ENCODE peak calls at places on chromosomes 7 and 10, in nine cellular contexts. A is lung; Y is coronary artery; K is HepG2; H is cardiac muscle cell; N is thoracic aorta; R is endodermal cell; S is CD4-positive, alpha-beta T cell; J is PC-9. Z is an unnamed sample.

GRCh38 chr7:96244244-96244991 is 77.5 kb downstream of the SLC25A13 start:
- DNase-seq in Y (no peak), A (no peak), J (no peak), K (no peak), R (no peak), H (no peak), N (no peak), S (no peak), Z (no peak)

GRCh38 chr10:96125142-96125515 is 5.0 kb upstream of the ZNF518A start:
- DNase-seq in S (no peak), R (no peak), Y (no peak), J (no peak), N (no peak), H (peak), K (peak), A (no peak), Z (no peak)

GRCh38 chr10:94232711-94233383 is 129.9 kb downstream of the NOC3L start:
- DNase-seq in K (peak), N (no peak), A (no peak), Y (no peak), H (no peak), S (no peak), J (no peak), R (no peak), Z (no peak)

GRCh38 chr7:127968547-127968946 is 62.7 kb downstream of the LRRC4 start:
- DNase-seq in R (no peak), N (no peak), H (peak), K (no peak), A (no peak), S (no peak), Y (no peak), J (no peak), Z (no peak)

GRCh38 chr10:48779077-48779476 is 94.4 kb downstream of the WDFY4 start:
- DNase-seq in R (no peak), H (no peak), A (peak), N (no peak), Y (peak), J (no peak), K (no peak), S (no peak), Z (no peak)

GRCh38 chr7:98418636-98419315 is 17.9 kb upstream of the BAIAP2L1 start:
- DNase-seq in R (peak), A (peak), Y (no peak), J (peak), K (peak), H (peak), S (no peak), N (peak), Z (no peak)

GRCh38 chr7:46850563-46851325 is 731.2 kb downstream of the TNS3 start:
- DNase-seq in J (no peak), H (no peak), N (no peak), K (no peak), A (no peak), S (no peak), R (no peak), Y (no peak), Z (no peak)

GRCh38 chr7:111827863-111828504 is 265.7 kb upstream of the IMMP2L start:
- DNase-seq in N (no peak), R (no peak), A (peak), Y (no peak), K (no peak), J (peak), S (no peak), H (peak), Z (no peak)

GRCh38 chr7:57775396-57776088 is 325.6 kb downstream of the ZNF716 start:
- DNase-seq in H (no peak), R (no peak), J (no peak), A (no peak), S (no peak), Y (no peak), N (no peak), K (no peak), Z (no peak)

GRCh38 chr7:10315881-10316280 is 657.8 kb upstream of the PHF14 start:
- DNase-seq in H (no peak), K (no peak), A (no peak), Y (no peak), J (no peak), N (no peak), S (no peak), R (no peak), Z (no peak)

GRCh38 chr10:103822795-103823194 is 32.6 kb downstream of the SH3PXD2A start:
- DNase-seq in Y (no peak), R (no peak), H (no peak), N (no peak), S (no peak), J (no peak), A (no peak), K (no peak), Z (no peak)

GRCh38 chr7:42272793-42273665 is 36.0 kb upstream of the GLI3 start:
- DNase-seq in R (peak), S (no peak), A (no peak), J (no peak), K (no peak), N (no peak), H (peak), Y (no peak), Z (no peak)

GRCh38 chr10:79608505-79609375 is 2.0 kb upstream of the SFTPA1 start:
- DNase-seq in Y (no peak), A (no peak), N (no peak), J (no peak), H (peak), S (no peak), K (peak), R (peak), Z (no peak)

GRCh38 chr7:157228864-157229422 is 90.2 kb downstream of the UBE3C start:
- DNase-seq in N (no peak), J (peak), K (peak), H (peak), S (peak), A (no peak), Y (no peak), R (peak), Z (no peak)

GRCh38 chr10:122168598-122168997 is 102.5 kb upstream of the BTBD16 start:
- DNase-seq in H (peak), R (no peak), N (no peak), Y (no peak), A (no peak), S (no peak), K (no peak), J (no peak), Z (no peak)

GRCh38 chr7:117219485-117219884 is 103.4 kb downstream of the WNT2 start:
- DNase-seq in Y (no peak), N (no peak), R (no peak), K (no peak), J (no peak), S (no peak), H (peak), A (no peak), Z (no peak)

GRCh38 chr10:3723706-3724225 is 61.2 kb downstream of the KLF6 start:
- DNase-seq in A (no peak), K (no peak), Y (no peak), J (no peak), N (no peak), S (no peak), R (no peak), H (peak), Z (no peak)

GRCh38 chr10:102773320-102773719 is 29.6 kb downstream of the WBP1L start:
- DNase-seq in R (no peak), H (no peak), J (no peak), S (no peak), N (no peak), Y (no peak), K (no peak), A (no peak), Z (no peak)

GRCh38 chr7:142774826-142775225 is 4.1 kb downstream of the PRSS2 start:
- DNase-seq in K (no peak), Y (no peak), R (no peak), S (no peak), A (no peak), J (no peak), H (no peak), N (no peak), Z (no peak)

GRCh38 chr7:18541189-18541870 is 45.8 kb downstream of the HDAC9 start:
- DNase-seq in H (peak), R (no peak), A (no peak), Y (peak), N (peak), S (no peak), J (no peak), K (no peak), Z (peak)

GRCh38 chr7:80643336-80643925 is 5.0 kb downstream of the CD36 start:
- DNase-seq in N (no peak), H (no peak), A (no peak), S (no peak), K (no peak), R (no peak), J (peak), Y (no peak), Z (no peak)

GRCh38 chr7:573496-574295 is 54.0 kb upstream of the PDGFA start:
- DNase-seq in A (no peak), S (no peak), N (no peak), K (no peak), Y (no peak), R (no peak), J (no peak), H (no peak), Z (no peak)

GRCh38 chr7:36985866-36986402 is 261.6 kb upstream of the AOAH start:
- DNase-seq in H (no peak), K (no peak), Y (no peak), S (no peak), A (no peak), N (no peak), R (no peak), J (no peak), Z (no peak)

GRCh38 chr10:118805146-118805545 is 50.4 kb upstream of the CACUL1 start:
- DNase-seq in A (no peak), J (no peak), N (no peak), S (no peak), K (no peak), R (no peak), Y (no peak), H (no peak), Z (no peak)

GRCh38 chr10:35910234-35910633 is 268.1 kb upstream of the FZD8 start:
- DNase-seq in H (peak), A (no peak), Y (no peak), J (no peak), K (no peak), S (no peak), R (no peak), N (no peak), Z (no peak)

GRCh38 chr7:103793614-103794013 is 195.8 kb downstream of the RELN start:
- DNase-seq in J (no peak), H (no peak), N (no peak), R (no peak), A (no peak), Y (no peak), K (peak), S (no peak), Z (no peak)

DNA sequence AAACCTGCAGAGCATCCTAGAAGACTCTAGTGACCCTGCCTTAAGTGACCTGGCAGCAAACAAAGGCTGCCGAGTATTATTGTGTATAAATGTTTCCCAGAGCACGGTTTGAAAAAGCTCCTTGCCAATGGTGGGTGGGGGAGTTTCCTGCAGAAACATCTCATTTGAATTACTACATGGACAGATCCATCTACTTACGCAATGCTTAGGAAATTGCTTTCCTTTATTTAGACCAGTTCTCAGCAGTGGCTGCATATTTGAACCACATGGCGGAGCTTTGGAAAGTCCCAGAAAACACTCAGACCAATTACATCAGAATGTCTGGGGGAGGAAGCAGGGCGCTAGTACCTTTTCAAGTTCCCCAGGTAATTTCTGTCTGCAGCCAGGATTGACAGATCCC is 560.9 kb downstream of the SDK1 start:
- DNase-seq in S (no peak), K (no peak), N (no peak), Y (no peak), J (no peak), R (no peak), A (peak), H (peak), Z (peak)
- TF ChIP-seq CTCF in S (no peak), K (no peak), N (no peak), Y (no peak), J (no peak), R (no peak), A (no peak), H (no peak), Z (peak)

DNA sequence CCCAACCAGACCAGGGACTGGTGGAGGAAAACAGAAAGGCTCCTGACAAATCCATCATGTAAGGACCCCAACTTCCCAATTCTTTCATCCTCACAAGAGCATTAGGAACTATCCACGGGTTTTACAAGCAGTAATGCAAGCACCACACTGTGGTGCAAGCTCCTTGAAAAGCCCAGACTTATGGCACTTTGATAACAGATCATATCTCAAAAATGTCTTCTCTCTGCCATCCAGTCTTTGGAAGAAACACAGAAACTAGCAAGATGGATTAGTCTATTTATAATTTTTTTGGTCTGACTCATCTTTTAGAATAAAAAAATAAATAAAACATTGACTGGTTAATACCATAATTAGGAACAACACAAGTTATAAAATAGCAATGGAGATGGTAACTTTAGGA is 49.1 kb upstream of the CALD1 start:
- DNase-seq in H (peak), Y (no peak), N (no peak), J (no peak), K (no peak), R (peak), A (no peak), S (no peak), Z (no peak)
- H3K27ac ChIP-seq in H (no peak), Y (peak), N (peak), J (no peak), K (no peak), R (no peak), A (no peak), S (no peak), Z (peak)

GRCh38 chr7:51060536-51060935 is 256.1 kb downstream of the COBL start:
- DNase-seq in K (no peak), H (no peak), R (no peak), S (no peak), A (no peak), J (no peak), Y (no peak), N (no peak), Z (no peak)
- TF ChIP-seq CTCF in K (no peak), H (no peak), R (peak), S (no peak), A (no peak), J (peak), Y (no peak), N (no peak), Z (no peak)

GRCh38 chr10:78212134-78212785 is 178.6 kb downstream of the RPS24 start:
- DNase-seq in R (no peak), N (no peak), H (no peak), K (no peak), J (no peak), S (no peak), Y (no peak), A (no peak), Z (no peak)
- H3K27ac ChIP-seq in R (no peak), N (no peak), H (peak), K (no peak), J (no peak), S (no peak), Y (no peak), A (no peak), Z (no peak)

GRCh38 chr7:38369816-38370493 is 96.5 kb upstream of the TARP start:
- DNase-seq in N (peak), H (peak), J (peak), S (peak), Y (peak), R (peak), A (peak), K (peak), Z (peak)
- TF ChIP-seq CTCF in N (peak), H (peak), J (peak), S (peak), Y (no peak), R (peak), A (peak), K (peak), Z (peak)

GRCh38 chr10:90420637-90421318 is 437.1 kb downstream of the HTR7 start:
- DNase-seq in J (no peak), S (no peak), N (no peak), H (no peak), Y (no peak), K (no peak), A (no peak), R (no peak), Z (no peak)

GRCh38 chr10:90421874-90422273 is 436.0 kb downstream of the HTR7 start:
- DNase-seq in R (no peak), A (no peak), Y (no peak), S (no peak), K (no peak), N (no peak), J (no peak), H (no peak), Z (no peak)

GRCh38 chr10:90418869-90419652 is 438.8 kb downstream of the HTR7 start:
- DNase-seq in J (peak), N (no peak), A (no peak), R (no peak), Y (no peak), K (peak), S (no peak), H (peak), Z (no peak)

GRCh38 chr10:90430186-90430585 is 427.7 kb downstream of the HTR7 start:
- DNase-seq in J (no peak), A (no peak), N (no peak), S (no peak), R (no peak), K (no peak), H (no peak), Y (no peak), Z (no peak)

GRCh38 chr10:90424730-90425129 is 433.1 kb downstream of the HTR7 start:
- DNase-seq in H (no peak), K (no peak), Y (no peak), A (no peak), R (no peak), N (no peak), S (no peak), J (no peak), Z (no peak)
- H3K27ac ChIP-seq in H (no peak), K (no peak), Y (no peak), A (no peak), R (no peak), N (no peak), S (no peak), J (no peak), Z (no peak)

GRCh38 chr7:28623863-28624262 is 211.5 kb downstream of the CREB5 start:
- DNase-seq in S (no peak), J (no peak), H (no peak), A (no peak), K (no peak), R (no peak), Y (no peak), N (no peak), Z (no peak)
- TF ChIP-seq CTCF in S (no peak), J (peak), H (peak), A (no peak), K (peak), R (peak), Y (no peak), N (no peak), Z (no peak)

GRCh38 chr7:119660085-119660484 is 612.9 kb upstream of the KCND2 start:
- DNase-seq in S (no peak), N (no peak), Y (no peak), R (no peak), J (no peak), H (no peak), K (no peak), A (no peak), Z (no peak)
- H3K27ac ChIP-seq in S (no peak), N (no peak), Y (no peak), R (no peak), J (no peak), H (no peak), K (no peak), A (no peak), Z (no peak)

GRCh38 chr10:109426987-109427386 is 496.3 kb downstream of the XPNPEP1 start:
- DNase-seq in S (no peak), K (no peak), R (no peak), H (no peak), N (no peak), A (no peak), J (no peak), Y (no peak), Z (no peak)

GRCh38 chr10:109430844-109431243 is 492.5 kb downstream of the XPNPEP1 start:
- DNase-seq in H (no peak), Y (no peak), N (no peak), R (no peak), J (no peak), A (no peak), S (no peak), K (no peak), Z (no peak)

GRCh38 chr10:109428775-109429480 is 494.4 kb downstream of the XPNPEP1 start:
- DNase-seq in N (no peak), A (no peak), R (no peak), J (no peak), S (no peak), Y (no peak), H (no peak), K (no peak), Z (no peak)

GRCh38 chr10:109429956-109430760 is 493.2 kb downstream of the XPNPEP1 start:
- DNase-seq in J (no peak), H (peak), A (no peak), S (no peak), Y (no peak), N (no peak), R (no peak), K (no peak), Z (no peak)

DNA sequence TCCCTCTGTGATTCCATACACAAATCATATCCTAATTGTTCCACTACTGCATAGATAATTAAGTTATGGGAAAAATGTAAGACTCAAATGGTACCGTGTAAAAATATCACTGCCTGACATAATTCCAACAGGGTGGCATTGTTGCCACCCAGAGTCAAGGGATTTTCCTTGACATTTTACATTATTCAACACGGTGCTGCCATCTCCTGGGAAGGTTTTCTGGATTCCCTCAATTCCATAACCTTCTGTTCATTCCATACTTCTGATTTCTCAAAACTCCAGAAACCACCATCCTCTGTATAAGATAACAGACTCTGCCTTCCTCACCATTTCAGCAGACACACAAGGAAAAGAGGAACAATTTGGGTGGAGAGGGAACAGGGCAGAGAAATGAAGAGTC is 495.9 kb downstream of the XPNPEP1 start:
- DNase-seq in Y (no peak), A (no peak), N (no peak), K (no peak), S (no peak), J (no peak), H (no peak), R (no peak), Z (no peak)
- TF ChIP-seq CTCF in Y (no peak), A (no peak), N (no peak), K (no peak), S (no peak), J (no peak), H (no peak), R (peak), Z (no peak)

Z was measured in tibial artery.